ENCODE peak calls at places on chromosomes 4 and X, in six cellular contexts. M is stimulated activated CD4-positive, alpha-beta T cell treated with anti-CD3 and anti-CD28 coated beads, Interleukin-2, amount 100 ng/mL, for 48 hours; T is hypothalamus; D is NCI-H1694 treated with DMSO at 0.1 percent for 48 hours; I is uterus; Z is NCI-H510A treated with DMSO at 0.1 percent for 48 hours. J is an unnamed sample.

GRCh38 chr4:147596976-147597375 is 20.2 kb upstream of the TMEM184C start:
- DNase-seq in Z (no peak), D (no peak), T (no peak), I (no peak), M (no peak), J (no peak)

GRCh38 chr4:63618883-63619573 is 790.2 kb downstream of the TECRL start:
- DNase-seq in D (peak), Z (no peak), I (no peak), T (no peak), M (no peak), J (no peak)

GRCh38 chr4:165382640-165383039 is 3.8 kb downstream of the CPE start:
- DNase-seq in T (no peak), D (no peak), M (no peak), Z (no peak), I (no peak), J (no peak)

GRCh38 chr4:7411896-7412585 is 22.7 kb downstream of the PSAPL1 start:
- DNase-seq in D (peak), T (no peak), I (peak), Z (no peak), M (no peak), J (no peak)

GRCh38 chr4:110669663-110670062 is 46.8 kb upstream of the PITX2 start:
- DNase-seq in M (no peak), I (no peak), T (no peak), D (no peak), Z (no peak), J (no peak)

GRCh38 chr4:42568610-42569207 is 88.2 kb downstream of the ATP8A1 start:
- DNase-seq in I (peak), T (peak), Z (peak), D (peak), M (peak), J (peak)

GRCh38 chr4:145870155-145871020 is 68.2 kb downstream of the ZNF827 start:
- DNase-seq in I (no peak), Z (no peak), D (no peak), T (no peak), M (no peak), J (no peak)

GRCh38 chr4:100069207-100069606 is 119.1 kb upstream of the H2AZ1 start:
- DNase-seq in Z (no peak), D (no peak), T (no peak), I (no peak), M (no peak), J (no peak)

GRCh38 chr4:183327827-183328226 is 5.6 kb upstream of the CLDN24 start:
- DNase-seq in M (no peak), I (no peak), T (no peak), D (no peak), Z (no peak), J (no peak)

GRCh38 chrX:149372861-149373260 is 132.2 kb downstream of the IDS start:
- DNase-seq in I (no peak), Z (no peak), M (no peak), D (peak), T (no peak), J (no peak)

GRCh38 chr4:36337665-36338064 is 56.2 kb downstream of the DTHD1 start:
- DNase-seq in D (no peak), T (no peak), Z (no peak), I (no peak), M (no peak), J (no peak)

GRCh38 chrX:134761788-134762187 is 103.5 kb upstream of the PLAC1 start:
- DNase-seq in D (peak), T (no peak), I (no peak), M (peak), Z (no peak), J (no peak)

GRCh38 chr4:26372525-26373172 is 51.8 kb downstream of the RBPJ start:
- DNase-seq in Z (peak), M (peak), I (no peak), T (no peak), D (no peak), J (peak)

GRCh38 chr4:2843909-2844584 is 403 bp downstream of the ADD1 start:
- DNase-seq in M (no peak), I (peak), D (no peak), Z (no peak), T (no peak), J (no peak)

GRCh38 chr4:83561381-83561780 is 25.5 kb downstream of the GPAT3 start:
- DNase-seq in I (no peak), M (no peak), Z (no peak), T (no peak), D (no peak), J (no peak)

GRCh38 chrX:22950278-22951266 is 49.2 kb upstream of the DDX53 start:
- DNase-seq in T (no peak), I (no peak), D (no peak), M (no peak), Z (no peak), J (no peak)

GRCh38 chrX:27591938-27592337 is 1.8 kb downstream of the DCAF8L2 start:
- DNase-seq in I (no peak), D (no peak), Z (no peak), T (no peak), M (no peak), J (no peak)

GRCh38 chrX:133307637-133308485 is 89.7 kb upstream of the TFDP3 start:
- DNase-seq in T (no peak), D (no peak), I (peak), Z (no peak), M (no peak), J (no peak)

GRCh38 chr4:179624768-179625181 is 2182.5 kb upstream of the AGA start:
- DNase-seq in T (no peak), Z (no peak), D (no peak), I (no peak), M (no peak), J (no peak)

J was measured in GM18507.